ENCODE peak calls at places on chromosome 16, in ten cellular contexts. J, H, X, S, G, B, T, V, I and D are unnamed samples.

GRCh38 chr16:5862103-5863003 is 764.8 kb upstream of the EEF2KMT start:
- DNase-seq in J (no peak), V (no peak), S (no peak), B (no peak), G (no peak), I (no peak), X (no peak), T (no peak), H (no peak), D (no peak)

GRCh38 chr16:88934066-88934667 is 42.8 kb downstream of the CBFA2T3 start:
- DNase-seq in V (no peak), X (no peak), J (no peak), I (no peak), G (no peak), S (no peak), H (no peak), T (no peak), B (no peak), D (no peak)

GRCh38 chr16:2056077-2056476 is 8.3 kb downstream of the TSC2 start:
- DNase-seq in S (peak), B (no peak), X (no peak), I (no peak), G (no peak), V (no peak), H (no peak), T (no peak), J (no peak), D (no peak)

GRCh38 chr16:9099131-9099625 is 7.7 kb downstream of the HAPSTR1 start:
- DNase-seq in T (no peak), S (no peak), B (no peak), J (no peak), H (no peak), X (peak), I (no peak), V (no peak), G (no peak), D (no peak)

GRCh38 chr16:77585379-77585778 is 136.9 kb upstream of the NUDT7 start:
- DNase-seq in G (no peak), S (no peak), J (no peak), T (no peak), I (no peak), B (no peak), V (no peak), X (no peak), H (no peak), D (peak)

GRCh38 chr16:57642368-57643135 is 14.1 kb downstream of the ADGRG1 start:
- DNase-seq in X (no peak), J (no peak), B (no peak), S (no peak), G (no peak), H (no peak), I (no peak), V (no peak), T (no peak), D (no peak)

GRCh38 chr16:17334096-17334495 is 136.7 kb downstream of the XYLT1 start:
- DNase-seq in H (no peak), X (no peak), G (peak), V (no peak), S (no peak), T (no peak), B (no peak), I (no peak), J (no peak), D (no peak)

GRCh38 chr16:86563489-86564345 is 2.9 kb upstream of the FOXC2 start:
- DNase-seq in X (peak), V (peak), G (peak), J (peak), I (peak), H (peak), S (peak), T (peak), B (peak), D (peak)

GRCh38 chr16:11470676-11471415 is 115.9 kb downstream of the LITAF start:
- DNase-seq in I (no peak), G (no peak), B (no peak), V (no peak), J (no peak), H (no peak), S (no peak), T (no peak), X (no peak), D (no peak)

GRCh38 chr16:27847030-27847550 is 216.4 kb downstream of the GSG1L start:
- DNase-seq in G (no peak), H (no peak), J (no peak), V (no peak), T (peak), S (no peak), X (no peak), B (no peak), I (no peak), D (no peak)

GRCh38 chr16:68503334-68503733 is 35.8 kb upstream of the ZFP90 start:
- DNase-seq in S (no peak), T (no peak), H (no peak), I (no peak), V (no peak), J (no peak), B (no peak), X (no peak), G (no peak), D (no peak)

GRCh38 chr16:88764913-88765349 is 20.1 kb downstream of the PIEZO1 start:
- DNase-seq in B (no peak), X (no peak), T (no peak), H (peak), V (no peak), I (no peak), J (peak), S (no peak), G (no peak), D (no peak)

GRCh38 chr16:53089434-53090270 is 34.9 kb downstream of the CHD9 start:
- DNase-seq in H (peak), X (no peak), T (no peak), J (no peak), I (no peak), S (peak), V (no peak), G (no peak), B (peak), D (no peak)

GRCh38 chr16:15961060-15961511 is 11.7 kb downstream of the ABCC1 start:
- DNase-seq in G (no peak), B (no peak), H (no peak), T (no peak), J (no peak), V (no peak), I (no peak), X (peak), S (no peak), D (no peak)

GRCh38 chr16:2490190-2491105 is 15.5 kb downstream of the TBC1D24 start:
- DNase-seq in J (no peak), X (no peak), I (no peak), H (no peak), S (no peak), B (no peak), T (no peak), G (no peak), V (no peak), D (no peak)

GRCh38 chr16:61900482-61900881 is 135.8 kb downstream of the CDH8 start:
- DNase-seq in I (no peak), T (no peak), B (no peak), V (no peak), J (no peak), H (no peak), S (no peak), G (no peak), X (no peak), D (no peak)

GRCh38 chr16:9091867-9092281 is 430 bp downstream of the HAPSTR1 start:
- DNase-seq in H (peak), V (no peak), T (peak), X (peak), J (peak), G (no peak), I (peak), B (no peak), S (no peak), D (peak)

GRCh38 chr16:85853641-85854545 is 45.1 kb upstream of the IRF8 start:
- DNase-seq in G (no peak), H (no peak), X (no peak), I (no peak), T (no peak), V (no peak), B (no peak), J (no peak), S (peak), D (no peak)

GRCh38 chr16:66581246-66581952 is 2.1 kb downstream of the CMTM2 start:
- DNase-seq in S (no peak), J (no peak), T (no peak), B (no peak), G (no peak), I (no peak), V (no peak), X (no peak), H (no peak), D (no peak)

GRCh38 chr16:70342016-70342415 is 4.7 kb upstream of the DDX19A start:
- DNase-seq in T (no peak), X (peak), B (no peak), V (no peak), G (no peak), S (no peak), J (peak), H (no peak), I (no peak), D (no peak)

GRCh38 chr16:35516971-35517370 is 2057.6 kb downstream of the TP53TG3F start:
- DNase-seq in I (no peak), S (no peak), V (no peak), B (no peak), J (no peak), T (no peak), G (no peak), H (no peak), X (no peak), D (no peak)

GRCh38 chr16:81938331-81939163 is 72.7 kb downstream of the SDR42E1 start:
- DNase-seq in H (no peak), I (no peak), T (no peak), B (no peak), G (no peak), V (no peak), X (no peak), S (no peak), J (no peak), D (no peak)

GRCh38 chr16:11400076-11400475 is 54.8 kb downstream of the RMI2 start:
- DNase-seq in S (no peak), V (no peak), I (peak), H (no peak), T (no peak), J (no peak), B (no peak), X (no peak), G (no peak), D (no peak)

GRCh38 chr16:1991135-1991551 is 1.4 kb downstream of the SYNGR3 start:
- DNase-seq in S (no peak), X (peak), T (peak), V (no peak), G (no peak), I (no peak), H (no peak), B (no peak), J (no peak), D (no peak)

GRCh38 chr16:72878301-72879269 is 169.3 kb downstream of the ZFHX3 start:
- DNase-seq in S (no peak), H (no peak), B (no peak), J (peak), I (no peak), X (no peak), T (peak), V (no peak), G (no peak), D (no peak)

GRCh38 chr16:57347858-57348257 is 10.7 kb upstream of the CCL22 start:
- DNase-seq in J (no peak), X (no peak), I (no peak), T (no peak), B (no peak), S (no peak), G (no peak), V (no peak), H (no peak), D (no peak)

GRCh38 chr16:84115919-84116719 is 623 bp downstream of the MBTPS1 start:
- DNase-seq in I (no peak), B (no peak), J (peak), T (peak), H (peak), G (no peak), S (no peak), X (peak), V (no peak), D (no peak)